ENCODE peak calls at places on chromosome 14, in eight cellular contexts. G is breast epithelium, U is GM23338, Y is upper lobe of left lung, Q is stomach, K is K562, R is HL-60, H is sigmoid colon. T is an unnamed sample.
A peak's percentile ranks its signal among the peaks of the same experiment; 100 is the strongest.

GRCh38 chr14:54660712-54661111 is 93.8 kb downstream of the SAMD4A start:
- DNase-seq in U (no peak), R (no peak), H (no peak), G (no peak), Y (no peak), Q (no peak), K (no peak), T (no peak)

GRCh38 chr14:54000341-54000811 is 43.8 kb upstream of the BMP4 start:
- DNase-seq in K (no peak), H (no peak), Q (no peak), Y (no peak), R (no peak), G (no peak), U (no peak), T (no peak)

GRCh38 chr14:30848449-30849240 is 25.7 kb upstream of the COCH start:
- DNase-seq in Y (no peak), H (no peak), Q (no peak), U (no peak), G (no peak), K (no peak), R (peak; percentile 43), T (no peak)

GRCh38 chr14:58955294-58955821 is 233.1 kb upstream of the DAAM1 start:
- DNase-seq in U (peak; percentile 23), R (no peak), K (no peak), Y (no peak), H (no peak), G (no peak), Q (no peak), T (no peak)

GRCh38 chr14:43894534-43894933 is 612.5 kb downstream of the FSCB start:
- DNase-seq in G (no peak), U (peak; percentile 83), Y (no peak), Q (no peak), K (peak; percentile 25), R (peak; percentile 1), H (no peak), T (no peak)

GRCh38 chr14:98018626-98019025 is 1221.4 kb downstream of the VRK1 start:
- DNase-seq in K (no peak), R (no peak), Q (no peak), Y (no peak), H (no peak), U (peak; percentile 1), G (no peak), T (no peak)

GRCh38 chr14:51846631-51847488 is 13.6 kb upstream of the GNG2 start:
- DNase-seq in R (peak; percentile 98), G (peak; percentile 41), Y (peak; percentile 76), U (peak; percentile 93), K (no peak), H (peak; percentile 68), Q (peak; percentile 45), T (peak; percentile 66)

GRCh38 chr14:72737560-72737943 is 156.3 kb downstream of the DPF3 start:
- DNase-seq in Q (no peak), H (no peak), G (no peak), K (no peak), U (no peak), R (no peak), Y (no peak), T (no peak)

GRCh38 chr14:100332797-100333196 is 9.7 kb downstream of the SLC25A47 start:
- DNase-seq in G (no peak), Q (no peak), H (no peak), R (no peak), U (no peak), K (no peak), Y (no peak), T (no peak)

GRCh38 chr14:65025818-65026217 is 39.1 kb downstream of the FNTB start:
- DNase-seq in K (no peak), R (no peak), U (no peak), Y (no peak), Q (no peak), G (no peak), H (no peak), T (no peak)

GRCh38 chr14:65026526-65026925 is 39.8 kb downstream of the FNTB start:
- DNase-seq in U (no peak), Y (no peak), H (no peak), Q (no peak), G (no peak), R (no peak), K (no peak), T (no peak)

GRCh38 chr14:65027127-65027799 is 40.6 kb downstream of the FNTB start:
- DNase-seq in H (no peak), U (no peak), K (no peak), R (no peak), Q (no peak), Y (no peak), G (no peak), T (no peak)

GRCh38 chr14:65028937-65029336 is 42.2 kb downstream of the FNTB start:
- DNase-seq in Y (no peak), Q (no peak), H (no peak), K (no peak), R (no peak), U (no peak), G (no peak), T (no peak)

DNA sequence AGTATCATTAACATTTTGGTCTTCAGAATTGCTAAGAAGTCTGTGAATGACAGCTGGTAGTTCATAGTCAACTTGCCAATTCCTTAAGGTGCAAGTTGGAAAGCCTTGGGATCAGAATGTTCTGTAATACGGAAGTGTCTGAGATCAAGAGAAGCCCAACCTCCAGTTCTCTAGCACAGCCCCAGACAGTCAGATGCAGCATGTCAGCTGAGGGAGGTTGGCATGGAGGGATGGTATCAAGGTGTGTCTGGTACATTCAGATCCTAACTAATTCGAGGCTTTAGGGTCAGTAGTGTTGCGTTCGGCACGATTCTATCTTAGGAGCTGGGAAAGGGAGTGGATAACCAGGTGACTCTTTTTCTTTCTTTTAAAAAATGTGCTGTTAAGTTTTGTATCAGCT is 38.3 kb downstream of the FNTB start:
- DNase-seq in Q (no peak), R (no peak), Y (no peak), H (peak; percentile 50), G (no peak), U (no peak), K (no peak), T (no peak)
- TF ChIP-seq POLR2AphosphoS5 in Q (no peak), R (no peak), Y (no peak), H (no peak), G (no peak), U (no peak), K (no peak), T (no peak)

DNA sequence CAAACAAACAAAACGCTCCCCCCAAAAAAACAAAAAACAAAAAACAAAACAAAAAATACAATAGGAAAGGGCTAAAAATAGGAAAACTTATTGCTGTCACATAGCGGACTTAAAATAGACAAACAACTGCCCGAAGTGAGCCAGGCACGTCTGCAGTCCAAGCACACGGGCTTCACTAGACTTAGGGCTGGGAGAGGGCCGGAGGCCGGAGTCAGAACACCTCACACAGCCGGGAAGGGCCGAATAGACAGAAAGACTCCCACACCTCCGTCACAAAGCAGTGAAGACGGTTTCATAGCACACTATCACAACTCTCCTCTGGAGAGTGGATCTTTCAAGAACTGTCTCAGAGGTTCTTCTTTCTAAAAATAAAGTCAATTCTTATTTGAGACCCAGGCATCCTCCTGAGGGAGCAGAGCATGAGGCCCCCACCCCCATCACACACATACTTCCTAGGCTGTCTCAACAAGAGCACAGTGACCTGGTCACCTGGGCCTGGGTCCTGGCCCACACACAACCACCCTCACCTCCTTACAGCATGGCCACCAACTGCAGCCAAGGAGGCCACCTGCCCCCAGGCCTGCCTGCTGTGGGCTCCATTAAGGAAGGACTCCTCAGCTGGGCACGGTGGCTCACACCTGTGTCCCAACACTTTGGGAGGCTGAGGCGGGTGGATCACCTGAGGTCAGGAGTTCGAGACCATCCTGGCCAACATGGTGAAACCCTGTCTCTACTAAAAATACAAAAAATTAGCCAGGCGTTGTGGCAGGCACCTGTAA is 6.7 kb downstream of the BAG5 start:
- DNase-seq in Q (no peak), H (no peak), R (no peak), Y (no peak), G (no peak), U (no peak), K (no peak), T (no peak)
- TF ChIP-seq POLR2AphosphoS5 in Q (no peak), H (no peak), R (no peak), Y (no peak), G (no peak), U (no peak), K (no peak), T (no peak)

GRCh38 chr14:92408186-92408585 is 85.2 kb downstream of the SLC24A4 start:
- DNase-seq in R (no peak), Y (no peak), H (no peak), U (no peak), Q (no peak), K (no peak), G (no peak), T (no peak)

GRCh38 chr14:92409069-92409468 is 86.1 kb downstream of the SLC24A4 start:
- DNase-seq in H (peak; percentile 81), G (no peak), Q (no peak), R (peak; percentile 81), Y (no peak), U (no peak), K (no peak), T (no peak)

GRCh38 chr14:92415969-92416368 is 93.0 kb downstream of the SLC24A4 start:
- DNase-seq in R (no peak), U (no peak), Q (no peak), H (no peak), G (no peak), Y (no peak), K (no peak), T (no peak)

GRCh38 chr14:92414685-92415084 is 91.7 kb downstream of the SLC24A4 start:
- DNase-seq in R (peak; percentile 63), Y (peak; percentile 32), U (no peak), K (no peak), Q (no peak), H (no peak), G (no peak), T (no peak)

DNA sequence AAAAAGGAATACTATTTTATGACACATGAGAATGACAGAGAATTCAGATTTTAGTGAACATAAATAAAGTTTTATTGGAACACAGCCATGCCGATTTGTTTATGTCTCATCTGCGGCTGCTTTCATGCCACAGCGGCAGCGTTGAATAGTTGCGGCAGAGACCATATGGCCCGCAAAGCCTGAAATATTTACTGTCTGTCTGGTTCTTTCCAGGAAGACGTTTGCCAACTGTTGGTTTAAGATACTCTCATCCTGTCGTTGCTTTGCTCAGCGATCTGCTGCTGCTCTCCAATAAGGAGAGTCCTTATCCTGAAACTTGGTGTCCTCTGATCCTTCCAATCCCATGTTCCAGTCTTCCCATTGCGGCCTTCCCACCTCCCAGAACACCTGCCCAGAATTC is 89.9 kb downstream of the SLC24A4 start:
- DNase-seq in R (no peak), G (no peak), K (no peak), H (no peak), U (no peak), Y (no peak), Q (no peak), T (no peak)
- TF ChIP-seq POLR2AphosphoS5 in R (no peak), G (no peak), K (no peak), H (no peak), U (no peak), Y (no peak), Q (no peak), T (no peak)

DNA sequence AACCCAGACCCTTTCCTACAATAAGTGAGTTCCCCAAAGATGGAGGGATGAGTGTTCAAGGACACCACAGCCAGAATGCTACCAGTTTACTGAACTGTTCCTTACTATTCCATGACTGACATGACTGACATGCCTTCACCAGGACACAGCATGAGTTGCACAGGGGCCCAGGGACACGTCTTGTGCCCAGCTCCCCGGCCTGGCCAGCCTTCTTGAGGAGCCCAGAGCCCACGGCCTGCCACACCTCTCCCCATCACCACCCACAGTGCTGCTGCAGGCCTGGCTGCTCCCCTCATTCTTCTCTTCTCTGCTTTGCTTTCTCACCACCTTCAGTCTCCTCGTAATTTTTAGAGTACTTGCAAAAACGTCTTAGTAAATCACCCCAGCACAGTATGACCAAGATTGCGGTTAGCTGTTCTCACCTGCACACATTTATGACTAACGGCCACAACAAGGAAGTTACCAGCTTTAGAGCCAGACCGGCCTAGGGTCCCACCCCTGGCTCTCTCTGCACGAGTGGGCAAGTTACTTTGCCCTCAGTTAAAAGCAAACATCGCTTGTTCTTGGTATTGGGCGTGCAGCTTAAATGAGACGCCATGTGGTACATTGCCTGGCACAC is 18.5 kb downstream of the PPP2R5E start:
- DNase-seq in Q (no peak), R (no peak), U (no peak), K (no peak), G (no peak), Y (peak; percentile 24), H (no peak), T (no peak)
- TF ChIP-seq POLR2AphosphoS5 in Q (no peak), R (no peak), U (no peak), K (no peak), G (no peak), Y (no peak), H (no peak), T (no peak)

T was measured in suprapubic skin.